ENCODE peak calls at places on chromosomes 2 and 18, in six cellular contexts. Z, H, V, R, D and L are unnamed samples.

GRCh38 chr2:75424936-75425619 is 135.7 kb downstream of the EVA1A start:
- DNase-seq in Z (peak; percentile 71), R (no peak), D (no peak), V (no peak), H (peak; percentile 18), L (no peak)

GRCh38 chr2:168751104-168751768 is 51.2 kb upstream of the NOSTRIN start:
- DNase-seq in V (no peak), D (peak; percentile 18), R (no peak), H (no peak), Z (no peak), L (no peak)

GRCh38 chr18:21180588-21180987 is 61.4 kb upstream of the GREB1L start:
- DNase-seq in R (no peak), Z (no peak), D (no peak), H (no peak), V (no peak), L (no peak)

GRCh38 chr2:71458413-71459083 is 5.2 kb downstream of the DYSF start:
- DNase-seq in H (peak; percentile 58), R (no peak), D (peak; percentile 70), Z (no peak), V (no peak), L (no peak)

GRCh38 chr2:239211391-239212094 is 189.3 kb downstream of the HDAC4 start:
- DNase-seq in R (no peak), Z (no peak), D (no peak), H (no peak), V (no peak), L (no peak)

GRCh38 chr2:113977660-113978523 is 88.0 kb downstream of the ACTR3 start:
- DNase-seq in V (peak; percentile 34), H (peak; percentile 72), D (peak; percentile 60), R (no peak), Z (no peak), L (peak; percentile 18)

GRCh38 chr2:172215172-172215935 is 112.7 kb upstream of the DLX2 start:
- DNase-seq in V (no peak), D (no peak), H (peak; percentile 30), R (no peak), Z (no peak), L (no peak)

GRCh38 chr2:232321817-232322559 is 56.6 kb upstream of the ALPP start:
- DNase-seq in Z (no peak), H (no peak), V (no peak), D (no peak), R (no peak), L (no peak)

GRCh38 chr18:49768051-49768391 is 45.3 kb downstream of the ACAA2 start:
- DNase-seq in D (peak; percentile 62), V (peak; percentile 59), R (peak; percentile 69), Z (peak; percentile 85), H (peak; percentile 65), L (peak; percentile 48)

GRCh38 chr2:16487686-16488085 is 177.9 kb downstream of the CYRIA start:
- DNase-seq in D (peak; percentile 26), R (no peak), H (peak; percentile 13), Z (no peak), V (no peak), L (no peak)

GRCh38 chr18:3455938-3456685 is 6.1 kb downstream of the TGIF1 start:
- DNase-seq in D (peak; percentile 82), R (no peak), Z (no peak), H (peak; percentile 54), V (no peak), L (no peak)

GRCh38 chr2:33168973-33169372 is 222.2 kb downstream of the LTBP1 start:
- DNase-seq in Z (no peak), D (no peak), R (no peak), V (no peak), H (no peak), L (no peak)

GRCh38 chr2:126831234-126832005 is 67.3 kb upstream of the TEX51 start:
- DNase-seq in V (no peak), H (peak; percentile 4), D (peak; percentile 2), R (peak; percentile 17), Z (no peak), L (no peak)

GRCh38 chr2:209663149-209663548 is 108.5 kb upstream of the UNC80 start:
- DNase-seq in V (no peak), H (peak; percentile 0), D (peak; percentile 2), R (no peak), Z (no peak), L (no peak)

GRCh38 chr2:206229642-206230041 is 44.8 kb upstream of the ZDBF2 start:
- DNase-seq in Z (no peak), V (no peak), H (no peak), R (no peak), D (no peak), L (no peak)

GRCh38 chr2:22037274-22037673 is 913.5 kb downstream of the TDRD15 start:
- DNase-seq in D (no peak), H (no peak), V (no peak), R (no peak), Z (no peak), L (no peak)

GRCh38 chr18:62550746-62551145 is 27.9 kb downstream of the ZCCHC2 start:
- DNase-seq in Z (no peak), V (no peak), H (no peak), R (no peak), D (no peak), L (no peak)

GRCh38 chr2:109648041-109648527 is 33.9 kb downstream of the SOWAHC start:
- DNase-seq in Z (no peak), D (peak; percentile 29), H (no peak), R (no peak), V (peak; percentile 50), L (no peak)

GRCh38 chr2:74216642-74217041 is 18.2 kb downstream of the MTHFD2 start:
- DNase-seq in H (no peak), V (no peak), D (no peak), Z (no peak), R (no peak), L (no peak)

DNA sequence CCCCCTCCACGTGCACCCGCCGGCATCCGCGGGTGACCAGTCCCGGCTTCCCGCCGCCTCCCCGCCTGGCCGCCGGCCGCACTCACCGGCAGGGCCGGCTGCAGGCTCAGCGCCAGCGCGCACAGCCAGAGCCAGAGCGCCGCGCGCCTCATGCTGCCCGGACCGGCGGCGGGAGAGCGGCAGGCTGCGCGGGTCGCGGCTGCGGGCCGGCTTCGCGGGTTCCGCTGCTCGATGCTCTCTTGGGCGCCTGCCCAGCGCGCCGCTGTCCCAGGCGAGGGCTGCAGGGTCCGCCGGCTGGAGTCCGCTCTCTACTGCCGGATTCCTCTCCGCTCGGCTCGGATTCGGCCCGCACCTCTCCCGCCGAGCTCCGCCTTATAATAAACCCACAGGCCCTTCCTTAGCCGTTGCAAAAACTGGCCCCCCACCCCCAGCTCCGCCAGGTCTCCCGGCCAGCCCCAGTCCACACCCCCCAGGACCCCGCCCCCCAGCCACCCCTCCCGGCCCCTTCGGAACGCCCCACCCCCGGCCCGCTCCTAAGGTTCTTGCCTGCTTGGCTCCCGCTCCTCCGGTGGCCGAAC is at the start of gene SDC1:
- DNase-seq in Z (peak; percentile 76), D (peak; percentile 58), R (no peak), H (peak; percentile 45), V (peak; percentile 79), L (peak; percentile 55)
- H3K4ac ChIP-seq in Z (no peak within 1 kb of the TSS), D (peak within 1 kb of the TSS; percentile 57), R (no peak within 1 kb of the TSS), H (peak within 1 kb of the TSS; percentile 77), V (peak within 1 kb of the TSS; percentile 24), L (no peak within 1 kb of the TSS)

DNA sequence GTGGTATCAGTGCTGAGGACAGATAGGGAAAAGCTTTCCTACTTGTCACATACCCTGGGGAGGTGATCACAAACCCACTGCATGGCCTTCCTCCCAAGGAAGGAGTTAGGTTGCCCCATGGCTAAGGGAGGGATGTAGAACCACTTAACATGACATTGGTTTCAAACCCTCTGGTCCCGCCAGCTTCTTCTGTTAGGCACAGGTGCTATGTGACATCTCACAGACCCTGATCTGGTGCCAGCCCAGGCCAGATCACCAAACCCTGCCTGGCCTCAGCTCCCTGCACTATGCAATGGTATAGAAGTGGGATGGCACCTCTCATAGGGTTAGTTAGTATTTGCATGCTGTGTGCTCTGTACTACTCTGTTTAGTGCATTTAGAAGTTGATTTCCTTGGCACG is 58.0 kb downstream of the TCF7L1 start:
- DNase-seq in R (no peak), H (no peak), V (no peak), Z (no peak), D (no peak), L (no peak)
- H3K23ac ChIP-seq in R (no peak overlapping the region), H (peak overlapping the region; percentile 60), V (no peak overlapping the region), Z (no peak overlapping the region), D (no peak overlapping the region), L (peak overlapping the region; percentile 7)

GRCh38 chr18:39529358-39529757 is 1963.8 kb upstream of the CELF4 start:
- DNase-seq in V (no peak), H (no peak), D (no peak), R (no peak), Z (no peak), L (no peak)
- H3K14ac ChIP-seq in V (no peak overlapping the region), H (no peak overlapping the region), D (no peak overlapping the region), R (no peak overlapping the region), Z (no peak overlapping the region), L (no peak overlapping the region)

GRCh38 chr2:100418563-100418962 is 1.1 kb upstream of the CHST10 start:
- DNase-seq in R (no peak), D (no peak), V (no peak), Z (no peak), H (no peak), L (no peak)

GRCh38 chr2:100413586-100413985 is 3.9 kb downstream of the CHST10 start:
- DNase-seq in D (no peak), H (no peak), Z (no peak), V (no peak), R (no peak), L (no peak)

GRCh38 chr2:100416397-100416938 is 1.0 kb downstream of the CHST10 start:
- DNase-seq in V (no peak), H (no peak), D (no peak), Z (no peak), R (no peak), L (no peak)

GRCh38 chr2:100417745-100418090 is 250 bp upstream of the CHST10 start:
- DNase-seq in D (peak; percentile 6), R (no peak), H (no peak), Z (no peak), V (no peak), L (no peak)

DNA sequence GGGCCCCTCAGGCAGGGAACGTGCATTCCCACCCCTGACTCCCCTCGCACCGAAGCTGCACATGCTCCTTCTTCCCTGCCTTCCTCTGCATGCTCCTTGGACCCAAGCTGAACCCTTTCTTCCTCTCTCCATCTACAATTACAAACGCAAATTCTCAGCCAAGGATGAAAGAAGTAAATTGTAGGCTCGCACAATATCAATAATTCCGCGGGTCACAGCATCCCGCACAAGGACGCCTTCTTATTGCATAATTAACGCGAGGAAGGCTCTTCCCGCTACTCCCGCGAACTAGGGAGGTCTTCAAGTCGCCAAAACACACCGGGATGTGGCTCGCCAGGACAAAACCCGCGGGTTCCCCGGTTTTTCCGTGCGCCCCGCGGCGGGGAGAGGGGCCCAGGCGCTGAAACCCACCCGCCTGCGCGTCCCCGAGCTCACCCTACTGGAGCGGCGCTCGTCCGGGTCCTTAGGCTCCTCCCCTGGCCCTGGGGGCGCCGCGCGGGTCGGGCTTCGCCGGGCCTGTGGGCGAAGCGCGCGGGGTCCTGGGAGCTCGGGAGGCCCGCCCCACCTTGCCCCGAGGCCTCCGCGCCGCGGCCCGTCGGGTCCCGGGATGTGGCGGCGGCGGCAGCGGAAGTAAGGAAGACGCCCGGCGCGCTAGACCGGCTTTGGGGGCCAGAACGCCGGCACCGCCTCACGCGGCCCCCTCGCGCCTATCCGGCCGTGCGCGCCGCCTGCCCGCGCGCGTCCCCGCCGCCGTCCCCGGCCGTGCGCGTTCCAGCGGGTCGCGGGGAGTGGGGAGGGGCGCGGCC is at the start of gene CHST10:
- DNase-seq in R (no peak), Z (peak; percentile 60), V (peak; percentile 19), D (peak; percentile 66), H (peak; percentile 28), L (peak; percentile 63)
- H3K4ac ChIP-seq in R (peak within 1 kb of the TSS; percentile 2), Z (no peak within 1 kb of the TSS), V (peak within 1 kb of the TSS; percentile 73), D (peak within 1 kb of the TSS; percentile 61), H (peak within 1 kb of the TSS; percentile 43), L (no peak within 1 kb of the TSS)